ENCODE peak calls at places on chromosomes 11 and 22, in ten cellular contexts. One of them, this sample, is unnamed.

GRCh38 chr11:27397619-27398412 is 34.8 kb upstream of the CCDC34 start:
- DNase-seq in fibroblast of lung: no peak
- DNase-seq in epithelial cell of proximal tubule: no peak
- DNase-seq in ACHN: no peak
- DNase-seq in T-cell: no peak
- DNase-seq in NCI-H1694 treated with DMSO at 0.1 percent for 48 hours: no peak
- DNase-seq in activated CD4-positive, alpha-beta T cell treated with anti-CD3 and anti-CD28 coated beads, Interleukin-2, amount 10 ng/mL, durations not matched to agents 7 days and 5 days: no peak
- DNase-seq in heart right ventricle: no peak
- DNase-seq in PC-9: no peak
- DNase-seq in GM10248: no peak
- DNase-seq in this sample: no peak

GRCh38 chr11:122197055-122197987 is 81.3 kb upstream of the BLID start:
- DNase-seq in PC-9: peak; percentile 99
- DNase-seq in activated CD4-positive, alpha-beta T cell treated with anti-CD3 and anti-CD28 coated beads, Interleukin-2, amount 10 ng/mL, durations not matched to agents 7 days and 5 days: no peak
- DNase-seq in GM10248: no peak
- DNase-seq in heart right ventricle: no peak
- DNase-seq in ACHN: peak; percentile 80
- DNase-seq in fibroblast of lung: peak; percentile 100
- DNase-seq in NCI-H1694 treated with DMSO at 0.1 percent for 48 hours: no peak
- DNase-seq in epithelial cell of proximal tubule: peak; percentile 69
- DNase-seq in T-cell: no peak
- DNase-seq in this sample: peak; percentile 28

GRCh38 chr22:32584650-32585049 is 110.0 kb downstream of the FBXO7 start:
- DNase-seq in ACHN: no peak
- DNase-seq in PC-9: peak; percentile 49
- DNase-seq in T-cell: no peak
- DNase-seq in fibroblast of lung: peak; percentile 72
- DNase-seq in GM10248: no peak
- DNase-seq in epithelial cell of proximal tubule: no peak
- DNase-seq in NCI-H1694 treated with DMSO at 0.1 percent for 48 hours: no peak
- DNase-seq in heart right ventricle: no peak
- DNase-seq in activated CD4-positive, alpha-beta T cell treated with anti-CD3 and anti-CD28 coated beads, Interleukin-2, amount 10 ng/mL, durations not matched to agents 7 days and 5 days: no peak
- DNase-seq in this sample: no peak

GRCh38 chr11:128361451-128362020 is 225.8 kb downstream of the ETS1 start:
- DNase-seq in epithelial cell of proximal tubule: no peak
- DNase-seq in fibroblast of lung: peak; percentile 91
- DNase-seq in NCI-H1694 treated with DMSO at 0.1 percent for 48 hours: no peak
- DNase-seq in T-cell: no peak
- DNase-seq in activated CD4-positive, alpha-beta T cell treated with anti-CD3 and anti-CD28 coated beads, Interleukin-2, amount 10 ng/mL, durations not matched to agents 7 days and 5 days: no peak
- DNase-seq in GM10248: no peak
- DNase-seq in PC-9: no peak
- DNase-seq in ACHN: no peak
- DNase-seq in heart right ventricle: no peak
- DNase-seq in this sample: no peak

GRCh38 chr11:62556872-62557631 is 10.4 kb upstream of the AHNAK start:
- DNase-seq in T-cell: no peak
- DNase-seq in activated CD4-positive, alpha-beta T cell treated with anti-CD3 and anti-CD28 coated beads, Interleukin-2, amount 10 ng/mL, durations not matched to agents 7 days and 5 days: peak; percentile 87
- DNase-seq in fibroblast of lung: no peak
- DNase-seq in GM10248: peak; percentile 36
- DNase-seq in epithelial cell of proximal tubule: no peak
- DNase-seq in PC-9: peak; percentile 60
- DNase-seq in NCI-H1694 treated with DMSO at 0.1 percent for 48 hours: no peak
- DNase-seq in heart right ventricle: no peak
- DNase-seq in ACHN: no peak
- DNase-seq in this sample: peak; percentile 86

GRCh38 chr22:39527481-39527961 is 5.0 kb downstream of the RPS19BP1 start:
- DNase-seq in ACHN: no peak
- DNase-seq in GM10248: no peak
- DNase-seq in T-cell: no peak
- DNase-seq in heart right ventricle: no peak
- DNase-seq in PC-9: peak; percentile 75
- DNase-seq in epithelial cell of proximal tubule: no peak
- DNase-seq in fibroblast of lung: no peak
- DNase-seq in NCI-H1694 treated with DMSO at 0.1 percent for 48 hours: no peak
- DNase-seq in activated CD4-positive, alpha-beta T cell treated with anti-CD3 and anti-CD28 coated beads, Interleukin-2, amount 10 ng/mL, durations not matched to agents 7 days and 5 days: no peak
- DNase-seq in this sample: no peak

GRCh38 chr11:115659061-115659963 is 155.1 kb upstream of the CADM1 start:
- DNase-seq in fibroblast of lung: peak; percentile 74
- DNase-seq in heart right ventricle: peak; percentile 41
- DNase-seq in epithelial cell of proximal tubule: no peak
- DNase-seq in T-cell: no peak
- DNase-seq in PC-9: no peak
- DNase-seq in ACHN: peak; percentile 19
- DNase-seq in NCI-H1694 treated with DMSO at 0.1 percent for 48 hours: no peak
- DNase-seq in GM10248: no peak
- DNase-seq in activated CD4-positive, alpha-beta T cell treated with anti-CD3 and anti-CD28 coated beads, Interleukin-2, amount 10 ng/mL, durations not matched to agents 7 days and 5 days: no peak
- DNase-seq in this sample: no peak

GRCh38 chr11:105611837-105612480 is 2.1 kb downstream of the GRIA4 start:
- DNase-seq in activated CD4-positive, alpha-beta T cell treated with anti-CD3 and anti-CD28 coated beads, Interleukin-2, amount 10 ng/mL, durations not matched to agents 7 days and 5 days: no peak
- DNase-seq in T-cell: no peak
- DNase-seq in NCI-H1694 treated with DMSO at 0.1 percent for 48 hours: no peak
- DNase-seq in heart right ventricle: no peak
- DNase-seq in PC-9: no peak
- DNase-seq in fibroblast of lung: no peak
- DNase-seq in GM10248: no peak
- DNase-seq in epithelial cell of proximal tubule: no peak
- DNase-seq in ACHN: peak; percentile 17
- DNase-seq in this sample: no peak

GRCh38 chr11:73404048-73404447 is 27.8 kb downstream of the RELT start:
- DNase-seq in ACHN: peak; percentile 45
- DNase-seq in T-cell: no peak
- DNase-seq in activated CD4-positive, alpha-beta T cell treated with anti-CD3 and anti-CD28 coated beads, Interleukin-2, amount 10 ng/mL, durations not matched to agents 7 days and 5 days: no peak
- DNase-seq in heart right ventricle: peak; percentile 72
- DNase-seq in NCI-H1694 treated with DMSO at 0.1 percent for 48 hours: peak; percentile 5
- DNase-seq in fibroblast of lung: no peak
- DNase-seq in GM10248: peak; percentile 18
- DNase-seq in PC-9: no peak
- DNase-seq in epithelial cell of proximal tubule: no peak
- DNase-seq in this sample: peak; percentile 67

GRCh38 chr22:23716811-23717801 is 26.3 kb downstream of the RGL4 start:
- DNase-seq in activated CD4-positive, alpha-beta T cell treated with anti-CD3 and anti-CD28 coated beads, Interleukin-2, amount 10 ng/mL, durations not matched to agents 7 days and 5 days: peak; percentile 85
- DNase-seq in GM10248: peak; percentile 94
- DNase-seq in NCI-H1694 treated with DMSO at 0.1 percent for 48 hours: peak; percentile 51
- DNase-seq in PC-9: peak; percentile 49
- DNase-seq in T-cell: peak; percentile 75
- DNase-seq in heart right ventricle: peak; percentile 90
- DNase-seq in epithelial cell of proximal tubule: no peak
- DNase-seq in ACHN: peak; percentile 83
- DNase-seq in fibroblast of lung: peak; percentile 86
- DNase-seq in this sample: peak; percentile 93

GRCh38 chr11:125348141-125348651 is 147.9 kb downstream of the FEZ1 start:
- DNase-seq in PC-9: no peak
- DNase-seq in epithelial cell of proximal tubule: no peak
- DNase-seq in heart right ventricle: no peak
- DNase-seq in activated CD4-positive, alpha-beta T cell treated with anti-CD3 and anti-CD28 coated beads, Interleukin-2, amount 10 ng/mL, durations not matched to agents 7 days and 5 days: no peak
- DNase-seq in fibroblast of lung: no peak
- DNase-seq in NCI-H1694 treated with DMSO at 0.1 percent for 48 hours: no peak
- DNase-seq in ACHN: no peak
- DNase-seq in GM10248: no peak
- DNase-seq in T-cell: no peak
- DNase-seq in this sample: no peak

GRCh38 chr11:1644601-1645356 is 15.2 kb downstream of the KRTAP5-5 start:
- DNase-seq in GM10248: no peak
- DNase-seq in epithelial cell of proximal tubule: no peak
- DNase-seq in T-cell: no peak
- DNase-seq in heart right ventricle: no peak
- DNase-seq in activated CD4-positive, alpha-beta T cell treated with anti-CD3 and anti-CD28 coated beads, Interleukin-2, amount 10 ng/mL, durations not matched to agents 7 days and 5 days: no peak
- DNase-seq in fibroblast of lung: no peak
- DNase-seq in NCI-H1694 treated with DMSO at 0.1 percent for 48 hours: no peak
- DNase-seq in ACHN: no peak
- DNase-seq in PC-9: no peak
- DNase-seq in this sample: no peak

GRCh38 chr11:67996622-67997459 is 7.1 kb downstream of the UNC93B1 start:
- DNase-seq in T-cell: no peak
- DNase-seq in GM10248: no peak
- DNase-seq in PC-9: peak; percentile 61
- DNase-seq in heart right ventricle: peak; percentile 67
- DNase-seq in activated CD4-positive, alpha-beta T cell treated with anti-CD3 and anti-CD28 coated beads, Interleukin-2, amount 10 ng/mL, durations not matched to agents 7 days and 5 days: peak; percentile 33
- DNase-seq in fibroblast of lung: peak; percentile 31
- DNase-seq in NCI-H1694 treated with DMSO at 0.1 percent for 48 hours: no peak
- DNase-seq in epithelial cell of proximal tubule: no peak
- DNase-seq in ACHN: no peak
- DNase-seq in this sample: peak; percentile 59

GRCh38 chr11:48019230-48019584 is 38.8 kb downstream of the PTPRJ start:
- DNase-seq in NCI-H1694 treated with DMSO at 0.1 percent for 48 hours: no peak
- DNase-seq in ACHN: no peak
- DNase-seq in GM10248: no peak
- DNase-seq in fibroblast of lung: peak; percentile 30
- DNase-seq in heart right ventricle: no peak
- DNase-seq in PC-9: no peak
- DNase-seq in T-cell: no peak
- DNase-seq in epithelial cell of proximal tubule: no peak
- DNase-seq in activated CD4-positive, alpha-beta T cell treated with anti-CD3 and anti-CD28 coated beads, Interleukin-2, amount 10 ng/mL, durations not matched to agents 7 days and 5 days: no peak
- DNase-seq in this sample: peak; percentile 78

GRCh38 chr11:111871693-111872161 is 346 bp upstream of the ALG9 start:
- DNase-seq in activated CD4-positive, alpha-beta T cell treated with anti-CD3 and anti-CD28 coated beads, Interleukin-2, amount 10 ng/mL, durations not matched to agents 7 days and 5 days: no peak
- DNase-seq in T-cell: no peak
- DNase-seq in PC-9: no peak
- DNase-seq in fibroblast of lung: no peak
- DNase-seq in ACHN: no peak
- DNase-seq in epithelial cell of proximal tubule: no peak
- DNase-seq in GM10248: no peak
- DNase-seq in heart right ventricle: no peak
- DNase-seq in NCI-H1694 treated with DMSO at 0.1 percent for 48 hours: no peak
- DNase-seq in this sample: peak; percentile 20

GRCh38 chr11:16606784-16607674 is 131.4 kb upstream of the C11orf58 start:
- DNase-seq in NCI-H1694 treated with DMSO at 0.1 percent for 48 hours: no peak
- DNase-seq in fibroblast of lung: peak; percentile 35
- DNase-seq in ACHN: peak; percentile 30
- DNase-seq in activated CD4-positive, alpha-beta T cell treated with anti-CD3 and anti-CD28 coated beads, Interleukin-2, amount 10 ng/mL, durations not matched to agents 7 days and 5 days: no peak
- DNase-seq in T-cell: no peak
- DNase-seq in heart right ventricle: peak; percentile 75
- DNase-seq in epithelial cell of proximal tubule: no peak
- DNase-seq in GM10248: peak; percentile 15
- DNase-seq in PC-9: no peak
- DNase-seq in this sample: no peak

GRCh38 chr11:77747381-77747969 is 73.0 kb downstream of the RSF1 start:
- DNase-seq in T-cell: no peak
- DNase-seq in GM10248: no peak
- DNase-seq in PC-9: no peak
- DNase-seq in NCI-H1694 treated with DMSO at 0.1 percent for 48 hours: no peak
- DNase-seq in activated CD4-positive, alpha-beta T cell treated with anti-CD3 and anti-CD28 coated beads, Interleukin-2, amount 10 ng/mL, durations not matched to agents 7 days and 5 days: no peak
- DNase-seq in ACHN: no peak
- DNase-seq in heart right ventricle: no peak
- DNase-seq in epithelial cell of proximal tubule: no peak
- DNase-seq in fibroblast of lung: peak; percentile 71
- DNase-seq in this sample: no peak

GRCh38 chr11:76730887-76731286 is 52.3 kb upstream of the TSKU start:
- DNase-seq in ACHN: no peak
- DNase-seq in activated CD4-positive, alpha-beta T cell treated with anti-CD3 and anti-CD28 coated beads, Interleukin-2, amount 10 ng/mL, durations not matched to agents 7 days and 5 days: no peak
- DNase-seq in PC-9: no peak
- DNase-seq in GM10248: no peak
- DNase-seq in NCI-H1694 treated with DMSO at 0.1 percent for 48 hours: no peak
- DNase-seq in fibroblast of lung: no peak
- DNase-seq in heart right ventricle: no peak
- DNase-seq in T-cell: no peak
- DNase-seq in epithelial cell of proximal tubule: no peak
- DNase-seq in this sample: no peak

GRCh38 chr11:104120493-104121200 is 43.3 kb downstream of the PDGFD start:
- DNase-seq in heart right ventricle: no peak
- DNase-seq in activated CD4-positive, alpha-beta T cell treated with anti-CD3 and anti-CD28 coated beads, Interleukin-2, amount 10 ng/mL, durations not matched to agents 7 days and 5 days: no peak
- DNase-seq in epithelial cell of proximal tubule: no peak
- DNase-seq in NCI-H1694 treated with DMSO at 0.1 percent for 48 hours: no peak
- DNase-seq in T-cell: no peak
- DNase-seq in GM10248: no peak
- DNase-seq in ACHN: peak; percentile 4
- DNase-seq in PC-9: no peak
- DNase-seq in fibroblast of lung: no peak
- DNase-seq in this sample: no peak

GRCh38 chr11:2529636-2530035 is 84.8 kb downstream of the KCNQ1 start:
- DNase-seq in epithelial cell of proximal tubule: no peak
- DNase-seq in ACHN: no peak
- DNase-seq in fibroblast of lung: no peak
- DNase-seq in activated CD4-positive, alpha-beta T cell treated with anti-CD3 and anti-CD28 coated beads, Interleukin-2, amount 10 ng/mL, durations not matched to agents 7 days and 5 days: no peak
- DNase-seq in GM10248: no peak
- DNase-seq in PC-9: no peak
- DNase-seq in heart right ventricle: peak; percentile 8
- DNase-seq in T-cell: no peak
- DNase-seq in NCI-H1694 treated with DMSO at 0.1 percent for 48 hours: no peak
- DNase-seq in this sample: no peak

GRCh38 chr11:35265755-35266454 is 126.9 kb downstream of the CD44 start:
- DNase-seq in NCI-H1694 treated with DMSO at 0.1 percent for 48 hours: no peak
- DNase-seq in T-cell: no peak
- DNase-seq in ACHN: no peak
- DNase-seq in epithelial cell of proximal tubule: no peak
- DNase-seq in GM10248: no peak
- DNase-seq in PC-9: no peak
- DNase-seq in heart right ventricle: no peak
- DNase-seq in fibroblast of lung: no peak
- DNase-seq in activated CD4-positive, alpha-beta T cell treated with anti-CD3 and anti-CD28 coated beads, Interleukin-2, amount 10 ng/mL, durations not matched to agents 7 days and 5 days: no peak
- DNase-seq in this sample: no peak

GRCh38 chr22:17706451-17706900 is 67.8 kb downstream of the BID start:
- DNase-seq in ACHN: peak; percentile 93
- DNase-seq in PC-9: peak; percentile 84
- DNase-seq in heart right ventricle: no peak
- DNase-seq in GM10248: peak; percentile 68
- DNase-seq in T-cell: peak; percentile 4
- DNase-seq in NCI-H1694 treated with DMSO at 0.1 percent for 48 hours: no peak
- DNase-seq in epithelial cell of proximal tubule: peak; percentile 86
- DNase-seq in activated CD4-positive, alpha-beta T cell treated with anti-CD3 and anti-CD28 coated beads, Interleukin-2, amount 10 ng/mL, durations not matched to agents 7 days and 5 days: peak; percentile 61
- DNase-seq in fibroblast of lung: peak; percentile 94
- DNase-seq in this sample: peak; percentile 87

GRCh38 chr11:111603633-111604130 is 1.4 kb downstream of the SIK2 start:
- DNase-seq in activated CD4-positive, alpha-beta T cell treated with anti-CD3 and anti-CD28 coated beads, Interleukin-2, amount 10 ng/mL, durations not matched to agents 7 days and 5 days: no peak
- DNase-seq in T-cell: no peak
- DNase-seq in fibroblast of lung: no peak
- DNase-seq in PC-9: peak; percentile 18
- DNase-seq in heart right ventricle: no peak
- DNase-seq in GM10248: no peak
- DNase-seq in epithelial cell of proximal tubule: no peak
- DNase-seq in ACHN: no peak
- DNase-seq in NCI-H1694 treated with DMSO at 0.1 percent for 48 hours: no peak
- DNase-seq in this sample: peak; percentile 17

GRCh38 chr11:70551323-70552166 is 153.2 kb downstream of the CTTN start:
- DNase-seq in NCI-H1694 treated with DMSO at 0.1 percent for 48 hours: no peak
- DNase-seq in epithelial cell of proximal tubule: no peak
- DNase-seq in fibroblast of lung: peak; percentile 87
- DNase-seq in GM10248: no peak
- DNase-seq in PC-9: peak; percentile 26
- DNase-seq in T-cell: no peak
- DNase-seq in heart right ventricle: no peak
- DNase-seq in ACHN: no peak
- DNase-seq in activated CD4-positive, alpha-beta T cell treated with anti-CD3 and anti-CD28 coated beads, Interleukin-2, amount 10 ng/mL, durations not matched to agents 7 days and 5 days: no peak
- DNase-seq in this sample: no peak

GRCh38 chr11:14672635-14673034 is 29.0 kb downstream of the PDE3B start:
- DNase-seq in T-cell: no peak
- DNase-seq in heart right ventricle: no peak
- DNase-seq in ACHN: no peak
- DNase-seq in epithelial cell of proximal tubule: no peak
- DNase-seq in activated CD4-positive, alpha-beta T cell treated with anti-CD3 and anti-CD28 coated beads, Interleukin-2, amount 10 ng/mL, durations not matched to agents 7 days and 5 days: no peak
- DNase-seq in NCI-H1694 treated with DMSO at 0.1 percent for 48 hours: no peak
- DNase-seq in fibroblast of lung: peak; percentile 48
- DNase-seq in GM10248: no peak
- DNase-seq in PC-9: no peak
- DNase-seq in this sample: no peak

GRCh38 chr11:26649884-26650283 is 72.0 kb downstream of the SLC5A12 start:
- DNase-seq in PC-9: peak; percentile 42
- DNase-seq in fibroblast of lung: peak; percentile 55
- DNase-seq in GM10248: peak; percentile 30
- DNase-seq in ACHN: peak; percentile 65
- DNase-seq in epithelial cell of proximal tubule: peak; percentile 22
- DNase-seq in activated CD4-positive, alpha-beta T cell treated with anti-CD3 and anti-CD28 coated beads, Interleukin-2, amount 10 ng/mL, durations not matched to agents 7 days and 5 days: peak; percentile 43
- DNase-seq in T-cell: no peak
- DNase-seq in heart right ventricle: no peak
- DNase-seq in NCI-H1694 treated with DMSO at 0.1 percent for 48 hours: peak; percentile 42
- DNase-seq in this sample: peak; percentile 66

GRCh38 chr22:20957118-20957690 is 9.9 kb upstream of the AIFM3 start:
- DNase-seq in heart right ventricle: no peak
- DNase-seq in activated CD4-positive, alpha-beta T cell treated with anti-CD3 and anti-CD28 coated beads, Interleukin-2, amount 10 ng/mL, durations not matched to agents 7 days and 5 days: no peak
- DNase-seq in NCI-H1694 treated with DMSO at 0.1 percent for 48 hours: no peak
- DNase-seq in GM10248: peak; percentile 48
- DNase-seq in fibroblast of lung: peak; percentile 9
- DNase-seq in T-cell: no peak
- DNase-seq in PC-9: no peak
- DNase-seq in epithelial cell of proximal tubule: no peak
- DNase-seq in ACHN: peak; percentile 30
- DNase-seq in this sample: no peak

GRCh38 chr22:30262917-30263741 is 3.5 kb downstream of the OSM start:
- DNase-seq in NCI-H1694 treated with DMSO at 0.1 percent for 48 hours: peak; percentile 45
- DNase-seq in activated CD4-positive, alpha-beta T cell treated with anti-CD3 and anti-CD28 coated beads, Interleukin-2, amount 10 ng/mL, durations not matched to agents 7 days and 5 days: peak; percentile 81
- DNase-seq in heart right ventricle: peak; percentile 76
- DNase-seq in GM10248: peak; percentile 76
- DNase-seq in T-cell: peak; percentile 79
- DNase-seq in ACHN: peak; percentile 72
- DNase-seq in PC-9: no peak
- DNase-seq in epithelial cell of proximal tubule: no peak
- DNase-seq in fibroblast of lung: peak; percentile 57
- DNase-seq in this sample: peak; percentile 90

This sample was measured in NB4.